ENCODE peak calls at places on chromosomes 6 and 20, in nine cellular contexts. X is NCI-H510A treated with DMSO at 0.1 percent for 48 hours; Q is KBM-7; I is skeletal muscle cell; P is ELF-1; Z is fibroblast of lung; O is neural crest cell; R is uterus; E is stimulated activated CD8-positive, alpha-beta memory T cell treated with anti-CD3 and anti-CD28 coated beads, Interleukin-2, amount 100 ng/mL, for 1 hour. A is an unnamed sample.

GRCh38 chr6:11161031-11161966 is 49.8 kb upstream of the ERVFRD-1 start:
- DNase-seq in R (no peak), I (no peak), O (no peak), E (no peak), X (no peak), P (no peak), Q (no peak), Z (peak), A (no peak)

GRCh38 chr6:31154436-31154835 is 3.2 kb downstream of the CCHCR1 start:
- DNase-seq in I (no peak), Z (no peak), E (no peak), O (no peak), R (no peak), X (no peak), Q (no peak), P (no peak), A (no peak)

GRCh38 chr6:20652276-20652675 is 118.0 kb downstream of the CDKAL1 start:
- DNase-seq in I (no peak), P (no peak), X (no peak), E (no peak), R (no peak), Z (no peak), Q (peak), O (no peak), A (no peak)

GRCh38 chr6:44012078-44012493 is 115.2 kb downstream of the MRPL14 start:
- DNase-seq in O (no peak), X (no peak), P (no peak), E (no peak), Q (peak), I (peak), R (peak), Z (peak), A (no peak)

GRCh38 chr6:105485456-105485855 is 82.6 kb upstream of the PREP start:
- DNase-seq in Q (no peak), P (peak), R (no peak), I (no peak), Z (no peak), O (no peak), X (peak), E (no peak), A (no peak)

GRCh38 chr6:150001295-150001990 is 23.9 kb downstream of the RAET1L start:
- DNase-seq in Z (no peak), X (no peak), P (no peak), O (no peak), E (no peak), Q (no peak), R (no peak), I (no peak), A (no peak)

GRCh38 chr6:22886881-22887581 is 317.7 kb downstream of the HDGFL1 start:
- DNase-seq in R (no peak), Z (peak), P (no peak), I (no peak), E (no peak), Q (no peak), X (no peak), O (no peak), A (no peak)

GRCh38 chr6:19356692-19357091 is 480.5 kb upstream of the ID4 start:
- DNase-seq in X (no peak), E (no peak), P (no peak), Z (peak), I (no peak), O (no peak), R (no peak), Q (no peak), A (no peak)

GRCh38 chr6:150142657-150143501 is at the start of gene PPP1R14C:
- DNase-seq in P (peak), O (peak), Q (peak), X (peak), E (no peak), Z (peak), R (no peak), I (no peak), A (peak)

GRCh38 chr20:3995067-3995748 is 20.1 kb downstream of the RNF24 start:
- DNase-seq in Q (no peak), E (no peak), P (no peak), X (no peak), I (no peak), Z (peak), O (no peak), R (no peak), A (no peak)

GRCh38 chr6:129701721-129702455 is 8.1 kb downstream of the ARHGAP18 start:
- DNase-seq in X (no peak), Z (peak), E (no peak), O (no peak), Q (no peak), I (peak), R (no peak), P (no peak), A (no peak)

GRCh38 chr6:103335412-103335811 is 1524.3 kb downstream of the HACE1 start:
- DNase-seq in E (no peak), O (no peak), R (no peak), P (no peak), X (no peak), Q (no peak), Z (no peak), I (no peak), A (no peak)

GRCh38 chr6:131213501-131213990 is 78.3 kb downstream of the AKAP7 start:
- DNase-seq in Z (peak), E (no peak), Q (no peak), X (no peak), O (no peak), R (no peak), P (no peak), I (peak), A (no peak)

GRCh38 chr6:31203345-31203979 is 33.0 kb upstream of the POU5F1 start:
- DNase-seq in E (no peak), Q (no peak), I (no peak), Z (peak), O (no peak), R (no peak), P (no peak), X (peak), A (no peak)

GRCh38 chr6:155130161-155130853 is 133.5 kb upstream of the CLDN20 start:
- DNase-seq in X (no peak), R (no peak), E (no peak), O (no peak), Z (peak), P (no peak), Q (no peak), I (no peak), A (no peak)

GRCh38 chr6:159642995-159643394 is 50.0 kb downstream of the SOD2 start:
- DNase-seq in P (no peak), Z (peak), O (no peak), X (no peak), Q (no peak), R (no peak), I (no peak), E (no peak), A (no peak)

GRCh38 chr6:132161283-132161682 is 210.1 kb upstream of the CCN2 start:
- DNase-seq in Z (peak), O (no peak), X (no peak), I (no peak), Q (peak), R (no peak), P (peak), E (no peak), A (peak)

GRCh38 chr20:13526551-13526950 is 112.2 kb downstream of the TASP1 start:
- DNase-seq in X (no peak), O (no peak), Q (no peak), R (no peak), I (peak), Z (no peak), P (no peak), E (no peak), A (no peak)

GRCh38 chr6:35507221-35507620 is 5.5 kb downstream of the TULP1 start:
- DNase-seq in I (no peak), O (no peak), P (no peak), Z (no peak), E (no peak), X (no peak), Q (no peak), R (no peak), A (no peak)

GRCh38 chr6:11221623-11222384 is 10.7 kb downstream of the NEDD9 start:
- DNase-seq in Q (no peak), Z (no peak), R (no peak), X (no peak), P (no peak), O (no peak), I (no peak), E (no peak), A (no peak)

GRCh38 chr6:110944681-110945151 is 13.8 kb upstream of the GTF3C6 start:
- DNase-seq in O (no peak), Z (peak), P (no peak), R (no peak), I (peak), Q (peak), X (no peak), E (no peak), A (no peak)

GRCh38 chr6:161476711-161477110 is 202.8 kb upstream of the AGPAT4 start:
- DNase-seq in E (no peak), P (no peak), Z (peak), Q (no peak), R (no peak), X (no peak), I (peak), O (no peak), A (no peak)

GRCh38 chr6:156544046-156544445 is 233.1 kb upstream of the ARID1B start:
- DNase-seq in Q (no peak), X (no peak), E (no peak), Z (no peak), R (no peak), O (no peak), I (no peak), P (no peak), A (no peak)

GRCh38 chr6:166348305-166348949 is 6.1 kb upstream of the SFT2D1 start:
- DNase-seq in E (no peak), Z (no peak), I (no peak), O (no peak), P (no peak), X (no peak), Q (no peak), R (no peak), A (no peak)

GRCh38 chr6:71965404-71965803 is 79.1 kb downstream of the RIMS1 start:
- DNase-seq in X (no peak), Z (peak), P (peak), Q (no peak), R (no peak), I (no peak), O (no peak), E (no peak), A (no peak)

GRCh38 chr20:610130-611046 is at the start of gene TCF15:
- DNase-seq in Q (peak), E (no peak), P (peak), Z (peak), I (no peak), X (no peak), O (peak), R (no peak), A (peak)

A was measured in iPS-NIHi11.